ENCODE peak calls at places on chromosomes 13 and 19, in five cellular contexts. One of them, this sample, is unnamed.

GRCh38 chr19:3667766-3668165 is 32.5 kb downstream of the PIP5K1C start:
- DNase-seq in prostate gland: no peak
- DNase-seq in cardiac fibroblast: no peak
- DNase-seq in esophagus squamous epithelium: no peak
- DNase-seq in breast epithelium: no peak
- DNase-seq in this sample: no peak

GRCh38 chr19:17358395-17358794 is 18.7 kb downstream of the PLVAP start:
- DNase-seq in breast epithelium: no peak
- DNase-seq in esophagus squamous epithelium: no peak
- DNase-seq in prostate gland: no peak
- DNase-seq in cardiac fibroblast: peak
- DNase-seq in this sample: peak

GRCh38 chr13:112885782-112886268 is 83.2 kb upstream of the MCF2L start:
- DNase-seq in prostate gland: peak
- DNase-seq in breast epithelium: peak
- DNase-seq in cardiac fibroblast: peak
- DNase-seq in esophagus squamous epithelium: no peak
- DNase-seq in this sample: peak

GRCh38 chr13:66660013-66660804 is 569.9 kb downstream of the PCDH9 start:
- DNase-seq in breast epithelium: no peak
- DNase-seq in cardiac fibroblast: peak
- DNase-seq in esophagus squamous epithelium: no peak
- DNase-seq in prostate gland: no peak
- DNase-seq in this sample: peak

GRCh38 chr19:19348266-19348665 is 27.6 kb downstream of the MAU2 start:
- DNase-seq in cardiac fibroblast: no peak
- DNase-seq in esophagus squamous epithelium: no peak
- DNase-seq in breast epithelium: no peak
- DNase-seq in prostate gland: no peak
- DNase-seq in this sample: no peak

GRCh38 chr19:42436006-42436405 is 6.7 kb downstream of the CXCL17 start:
- DNase-seq in prostate gland: no peak
- DNase-seq in esophagus squamous epithelium: no peak
- DNase-seq in breast epithelium: no peak
- DNase-seq in cardiac fibroblast: peak
- DNase-seq in this sample: no peak

GRCh38 chr19:38213911-38214625 is 10.0 kb downstream of the DPF1 start:
- DNase-seq in esophagus squamous epithelium: no peak
- DNase-seq in breast epithelium: no peak
- DNase-seq in cardiac fibroblast: peak
- DNase-seq in prostate gland: no peak
- DNase-seq in this sample: peak

GRCh38 chr13:59480398-59480797 is 683.3 kb downstream of the DIAPH3 start:
- DNase-seq in breast epithelium: no peak
- DNase-seq in cardiac fibroblast: peak
- DNase-seq in prostate gland: no peak
- DNase-seq in esophagus squamous epithelium: no peak
- DNase-seq in this sample: no peak

GRCh38 chr19:23957660-23958281 is 43.1 kb downstream of the ZNF726 start:
- DNase-seq in cardiac fibroblast: no peak
- DNase-seq in prostate gland: no peak
- DNase-seq in esophagus squamous epithelium: no peak
- DNase-seq in breast epithelium: no peak
- DNase-seq in this sample: peak

GRCh38 chr19:58560921-58561320 is 2.5 kb upstream of the UBE2M start:
- DNase-seq in breast epithelium: no peak
- DNase-seq in esophagus squamous epithelium: no peak
- DNase-seq in prostate gland: no peak
- DNase-seq in cardiac fibroblast: no peak
- DNase-seq in this sample: no peak

GRCh38 chr19:3692141-3693029 is 7.9 kb downstream of the PIP5K1C start:
- DNase-seq in prostate gland: no peak
- DNase-seq in breast epithelium: no peak
- DNase-seq in esophagus squamous epithelium: no peak
- DNase-seq in cardiac fibroblast: no peak
- DNase-seq in this sample: no peak

GRCh38 chr19:7681336-7682174 is 922 bp downstream of the TRAPPC5 start:
- DNase-seq in cardiac fibroblast: peak
- DNase-seq in prostate gland: peak
- DNase-seq in breast epithelium: peak
- DNase-seq in esophagus squamous epithelium: peak
- DNase-seq in this sample: peak

GRCh38 chr13:113853518-113854237 is 10.2 kb downstream of the GAS6 start:
- DNase-seq in esophagus squamous epithelium: no peak
- DNase-seq in cardiac fibroblast: peak
- DNase-seq in breast epithelium: peak
- DNase-seq in prostate gland: no peak
- DNase-seq in this sample: peak

GRCh38 chr13:40818926-40819325 is 29.5 kb downstream of the SLC25A15 start:
- DNase-seq in prostate gland: no peak
- DNase-seq in esophagus squamous epithelium: no peak
- DNase-seq in cardiac fibroblast: no peak
- DNase-seq in breast epithelium: no peak
- DNase-seq in this sample: no peak

GRCh38 chr19:39223703-39224279 is 19.7 kb upstream of the SYCN start:
- DNase-seq in breast epithelium: no peak
- DNase-seq in esophagus squamous epithelium: no peak
- DNase-seq in prostate gland: no peak
- DNase-seq in cardiac fibroblast: peak
- DNase-seq in this sample: peak

GRCh38 chr13:22154041-22154440 is 483.2 kb downstream of the FGF9 start:
- DNase-seq in prostate gland: no peak
- DNase-seq in esophagus squamous epithelium: no peak
- DNase-seq in breast epithelium: no peak
- DNase-seq in cardiac fibroblast: no peak
- DNase-seq in this sample: no peak

GRCh38 chr19:15118789-15119494 is 11.7 kb downstream of the SYDE1 start:
- DNase-seq in cardiac fibroblast: no peak
- DNase-seq in esophagus squamous epithelium: no peak
- DNase-seq in prostate gland: no peak
- DNase-seq in breast epithelium: no peak
- DNase-seq in this sample: no peak

GRCh38 chr13:30807392-30807791 is 72.0 kb downstream of the ALOX5AP start:
- DNase-seq in prostate gland: no peak
- DNase-seq in breast epithelium: no peak
- DNase-seq in cardiac fibroblast: no peak
- DNase-seq in esophagus squamous epithelium: no peak
- DNase-seq in this sample: no peak

GRCh38 chr13:30738946-30739528 is 3.7 kb downstream of the ALOX5AP start:
- DNase-seq in esophagus squamous epithelium: no peak
- DNase-seq in prostate gland: no peak
- DNase-seq in breast epithelium: no peak
- DNase-seq in cardiac fibroblast: no peak
- DNase-seq in this sample: no peak

GRCh38 chr13:91609353-91609752 is 210.9 kb downstream of the GPC5 start:
- DNase-seq in cardiac fibroblast: peak
- DNase-seq in prostate gland: no peak
- DNase-seq in breast epithelium: no peak
- DNase-seq in esophagus squamous epithelium: no peak
- DNase-seq in this sample: peak

GRCh38 chr19:54518844-54519243 is 16.2 kb downstream of the LAIR2 start:
- DNase-seq in esophagus squamous epithelium: no peak
- DNase-seq in prostate gland: no peak
- DNase-seq in cardiac fibroblast: peak
- DNase-seq in breast epithelium: no peak
- DNase-seq in this sample: no peak

GRCh38 chr13:113996912-113997745 is 23.3 kb upstream of the C13orf46 start:
- DNase-seq in cardiac fibroblast: no peak
- DNase-seq in esophagus squamous epithelium: no peak
- DNase-seq in breast epithelium: no peak
- DNase-seq in prostate gland: no peak
- DNase-seq in this sample: no peak

GRCh38 chr13:44703371-44703770 is 127.2 kb upstream of the TSC22D1 start:
- DNase-seq in cardiac fibroblast: no peak
- DNase-seq in esophagus squamous epithelium: no peak
- DNase-seq in prostate gland: no peak
- DNase-seq in breast epithelium: no peak
- DNase-seq in this sample: peak

GRCh38 chr13:51928231-51928630 is 66.5 kb downstream of the CCDC70 start:
- DNase-seq in cardiac fibroblast: no peak
- DNase-seq in breast epithelium: no peak
- DNase-seq in prostate gland: no peak
- DNase-seq in esophagus squamous epithelium: no peak
- DNase-seq in this sample: no peak

GRCh38 chr19:13839193-13839937 is 37.6 kb upstream of the NANOS3 start:
- DNase-seq in breast epithelium: peak
- DNase-seq in esophagus squamous epithelium: no peak
- DNase-seq in prostate gland: peak
- DNase-seq in cardiac fibroblast: peak
- DNase-seq in this sample: peak

GRCh38 chr13:33676700-33677048 is 141.3 kb upstream of the RFC3 start:
- DNase-seq in breast epithelium: peak
- DNase-seq in esophagus squamous epithelium: no peak
- DNase-seq in cardiac fibroblast: peak
- DNase-seq in prostate gland: peak
- DNase-seq in this sample: peak

GRCh38 chr19:21317821-21318220 is 11.4 kb downstream of the ZNF708 start:
- DNase-seq in cardiac fibroblast: no peak
- DNase-seq in prostate gland: no peak
- DNase-seq in esophagus squamous epithelium: no peak
- DNase-seq in breast epithelium: no peak
- DNase-seq in this sample: no peak

GRCh38 chr13:31846984-31847752 is 107.8 kb downstream of the RXFP2 start:
- DNase-seq in esophagus squamous epithelium: no peak
- DNase-seq in prostate gland: no peak
- DNase-seq in cardiac fibroblast: no peak
- DNase-seq in breast epithelium: no peak
- DNase-seq in this sample: no peak

GRCh38 chr13:31851201-31851600 is 111.9 kb downstream of the RXFP2 start:
- DNase-seq in prostate gland: no peak
- DNase-seq in breast epithelium: no peak
- DNase-seq in esophagus squamous epithelium: no peak
- DNase-seq in cardiac fibroblast: no peak
- DNase-seq in this sample: no peak

GRCh38 chr13:31850041-31850440 is 110.7 kb downstream of the RXFP2 start:
- DNase-seq in breast epithelium: no peak
- DNase-seq in esophagus squamous epithelium: no peak
- DNase-seq in prostate gland: no peak
- DNase-seq in cardiac fibroblast: no peak
- DNase-seq in this sample: no peak

GRCh38 chr13:31848621-31849020 is 109.3 kb downstream of the RXFP2 start:
- DNase-seq in prostate gland: no peak
- DNase-seq in cardiac fibroblast: no peak
- DNase-seq in esophagus squamous epithelium: no peak
- DNase-seq in breast epithelium: no peak
- DNase-seq in this sample: no peak

DNA sequence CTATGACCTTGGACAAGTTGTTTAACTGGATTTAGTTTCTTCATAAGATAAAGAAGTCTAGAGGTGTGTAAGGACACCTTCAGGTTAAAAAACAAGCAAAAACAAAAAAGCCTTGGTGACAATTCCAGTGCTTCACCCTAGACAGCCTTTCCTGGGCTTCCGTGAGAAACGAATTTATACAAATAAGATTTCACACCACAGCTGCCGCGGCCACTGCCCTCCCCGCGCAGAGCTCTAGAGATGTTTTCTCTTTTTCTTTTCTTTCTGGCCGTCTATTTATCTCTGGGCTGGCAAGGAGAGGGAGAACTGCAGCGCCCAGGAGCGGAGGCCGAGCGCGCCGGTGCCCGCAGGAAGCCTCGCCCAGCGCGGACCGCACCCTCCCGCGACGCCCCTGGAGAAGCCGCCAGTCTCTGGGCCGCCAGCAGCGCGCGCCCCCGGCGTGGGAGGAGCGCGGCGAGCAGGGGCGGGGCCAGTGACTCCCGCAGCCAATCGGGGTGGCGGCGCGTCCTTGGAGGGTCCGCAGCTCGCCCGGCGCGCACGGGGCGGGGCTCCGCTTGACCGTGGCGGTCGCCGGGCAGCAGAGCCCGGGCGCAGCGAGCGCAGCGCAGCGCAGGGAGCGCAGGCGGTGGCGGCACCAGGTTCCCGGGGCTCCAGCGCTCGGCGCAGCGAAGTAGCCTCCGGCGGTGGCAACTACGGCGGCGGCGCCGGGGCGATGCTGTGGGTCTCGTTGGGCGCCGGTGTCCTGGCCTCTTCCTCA is 107.0 kb downstream of the RXFP2 start:
- DNase-seq in prostate gland: peak
- DNase-seq in cardiac fibroblast: peak
- DNase-seq in esophagus squamous epithelium: peak
- DNase-seq in breast epithelium: peak
- DNase-seq in this sample: peak
- H3K4me3 ChIP-seq in prostate gland: peak
- H3K4me3 ChIP-seq in cardiac fibroblast: peak
- H3K4me3 ChIP-seq in esophagus squamous epithelium: peak
- H3K4me3 ChIP-seq in breast epithelium: peak
- H3K4me3 ChIP-seq in this sample: peak

GRCh38 chr13:39527961-39528720 is 74.9 kb downstream of the LHFPL6 start:
- DNase-seq in breast epithelium: no peak
- DNase-seq in prostate gland: no peak
- DNase-seq in cardiac fibroblast: peak
- DNase-seq in esophagus squamous epithelium: no peak
- DNase-seq in this sample: peak
- H3K4me3 ChIP-seq in breast epithelium: no peak
- H3K4me3 ChIP-seq in prostate gland: no peak
- H3K4me3 ChIP-seq in cardiac fibroblast: no peak
- H3K4me3 ChIP-seq in esophagus squamous epithelium: no peak
- H3K4me3 ChIP-seq in this sample: no peak

GRCh38 chr13:46665630-46666482 is 112.9 kb downstream of the LRCH1 start:
- DNase-seq in breast epithelium: no peak
- DNase-seq in cardiac fibroblast: no peak
- DNase-seq in esophagus squamous epithelium: no peak
- DNase-seq in prostate gland: no peak
- DNase-seq in this sample: peak

GRCh38 chr13:46667687-46668281 is 114.8 kb downstream of the LRCH1 start:
- DNase-seq in esophagus squamous epithelium: no peak
- DNase-seq in breast epithelium: no peak
- DNase-seq in prostate gland: no peak
- DNase-seq in cardiac fibroblast: peak
- DNase-seq in this sample: peak

GRCh38 chr13:46665243-46665629 is 112.3 kb downstream of the LRCH1 start:
- DNase-seq in esophagus squamous epithelium: no peak
- DNase-seq in breast epithelium: no peak
- DNase-seq in cardiac fibroblast: no peak
- DNase-seq in prostate gland: no peak
- DNase-seq in this sample: no peak

GRCh38 chr13:46668302-46668720 is 115.3 kb downstream of the LRCH1 start:
- DNase-seq in esophagus squamous epithelium: no peak
- DNase-seq in breast epithelium: no peak
- DNase-seq in cardiac fibroblast: peak
- DNase-seq in prostate gland: no peak
- DNase-seq in this sample: peak

GRCh38 chr13:46666727-46667456 is 113.9 kb downstream of the LRCH1 start:
- DNase-seq in cardiac fibroblast: no peak
- DNase-seq in esophagus squamous epithelium: no peak
- DNase-seq in breast epithelium: no peak
- DNase-seq in prostate gland: no peak
- DNase-seq in this sample: no peak
- H3K4me3 ChIP-seq in cardiac fibroblast: no peak
- H3K4me3 ChIP-seq in esophagus squamous epithelium: no peak
- H3K4me3 ChIP-seq in breast epithelium: no peak
- H3K4me3 ChIP-seq in prostate gland: no peak
- H3K4me3 ChIP-seq in this sample: no peak

GRCh38 chr19:1503089-1503924 is 9.5 kb downstream of the ADAMTSL5 start:
- DNase-seq in breast epithelium: no peak
- DNase-seq in esophagus squamous epithelium: no peak
- DNase-seq in prostate gland: no peak
- DNase-seq in cardiac fibroblast: peak
- DNase-seq in this sample: no peak
- H3K4me3 ChIP-seq in breast epithelium: no peak
- H3K4me3 ChIP-seq in esophagus squamous epithelium: peak
- H3K4me3 ChIP-seq in prostate gland: no peak
- H3K4me3 ChIP-seq in cardiac fibroblast: peak
- H3K4me3 ChIP-seq in this sample: no peak